ENCODE peak calls at places on chromosomes 16 and 17, in seven cellular contexts. One of them, this sample, is unnamed.

GRCh38 chr16:58025351-58026138 is at the start of gene MMP15:
- DNase-seq in ovary: peak
- DNase-seq in psoas muscle: peak
- DNase-seq in A673: peak
- DNase-seq in uterus: peak
- DNase-seq in fibroblast of mammary gland: peak
- DNase-seq in cardiac muscle cell: peak
- DNase-seq in this sample: peak

GRCh38 chr16:12159028-12159427 is 182.5 kb downstream of the SNX29 start:
- DNase-seq in ovary: no peak
- DNase-seq in psoas muscle: no peak
- DNase-seq in A673: no peak
- DNase-seq in uterus: no peak
- DNase-seq in fibroblast of mammary gland: no peak
- DNase-seq in cardiac muscle cell: no peak
- DNase-seq in this sample: no peak

GRCh38 chr17:47099451-47099986 is 89.6 kb downstream of the CDC27 start:
- DNase-seq in ovary: no peak
- DNase-seq in psoas muscle: no peak
- DNase-seq in A673: no peak
- DNase-seq in uterus: no peak
- DNase-seq in fibroblast of mammary gland: no peak
- DNase-seq in cardiac muscle cell: no peak
- DNase-seq in this sample: no peak

GRCh38 chr17:35934760-35935159 is 4.2 kb upstream of the RDM1 start:
- DNase-seq in ovary: no peak
- DNase-seq in psoas muscle: no peak
- DNase-seq in A673: no peak
- DNase-seq in uterus: peak
- DNase-seq in fibroblast of mammary gland: peak
- DNase-seq in cardiac muscle cell: peak
- DNase-seq in this sample: no peak

GRCh38 chr16:5918553-5919127 is 821.0 kb upstream of the EEF2KMT start:
- DNase-seq in ovary: no peak
- DNase-seq in psoas muscle: no peak
- DNase-seq in A673: no peak
- DNase-seq in uterus: no peak
- DNase-seq in fibroblast of mammary gland: no peak
- DNase-seq in cardiac muscle cell: no peak
- DNase-seq in this sample: no peak

GRCh38 chr16:10078541-10078949 is 103.7 kb downstream of the GRIN2A start:
- DNase-seq in ovary: no peak
- DNase-seq in psoas muscle: no peak
- DNase-seq in A673: no peak
- DNase-seq in uterus: no peak
- DNase-seq in fibroblast of mammary gland: no peak
- DNase-seq in cardiac muscle cell: no peak
- DNase-seq in this sample: no peak

GRCh38 chr17:76414334-76415295 is 30.2 kb downstream of the SPHK1 start:
- DNase-seq in ovary: peak
- DNase-seq in psoas muscle: peak
- DNase-seq in A673: peak
- DNase-seq in uterus: peak
- DNase-seq in fibroblast of mammary gland: peak
- DNase-seq in cardiac muscle cell: peak
- DNase-seq in this sample: peak

GRCh38 chr17:79943354-79944241 is 92.1 kb downstream of the TBC1D16 start:
- DNase-seq in ovary: no peak
- DNase-seq in psoas muscle: peak
- DNase-seq in A673: no peak
- DNase-seq in uterus: peak
- DNase-seq in fibroblast of mammary gland: no peak
- DNase-seq in cardiac muscle cell: no peak
- DNase-seq in this sample: no peak

GRCh38 chr16:13702614-13703013 is 217.3 kb upstream of the ERCC4 start:
- DNase-seq in ovary: no peak
- DNase-seq in psoas muscle: no peak
- DNase-seq in A673: no peak
- DNase-seq in uterus: no peak
- DNase-seq in fibroblast of mammary gland: no peak
- DNase-seq in cardiac muscle cell: no peak
- DNase-seq in this sample: no peak

GRCh38 chr17:7842950-7843535 is 9.0 kb downstream of the KDM6B start:
- DNase-seq in ovary: peak
- DNase-seq in psoas muscle: peak
- DNase-seq in A673: no peak
- DNase-seq in uterus: peak
- DNase-seq in fibroblast of mammary gland: peak
- DNase-seq in cardiac muscle cell: peak
- DNase-seq in this sample: peak

GRCh38 chr17:49508061-49508865 is 13.2 kb downstream of the NGFR start:
- DNase-seq in ovary: no peak
- DNase-seq in psoas muscle: no peak
- DNase-seq in A673: no peak
- DNase-seq in uterus: no peak
- DNase-seq in fibroblast of mammary gland: peak
- DNase-seq in cardiac muscle cell: peak
- DNase-seq in this sample: no peak

GRCh38 chr16:20898938-20899502 is 1.1 kb downstream of the DCUN1D3 start:
- DNase-seq in ovary: no peak
- DNase-seq in psoas muscle: no peak
- DNase-seq in A673: no peak
- DNase-seq in uterus: no peak
- DNase-seq in fibroblast of mammary gland: peak
- DNase-seq in cardiac muscle cell: peak
- DNase-seq in this sample: peak

GRCh38 chr17:63946440-63947363 is 14.6 kb upstream of the CD79B start:
- DNase-seq in ovary: peak
- DNase-seq in psoas muscle: peak
- DNase-seq in A673: peak
- DNase-seq in uterus: no peak
- DNase-seq in fibroblast of mammary gland: peak
- DNase-seq in cardiac muscle cell: peak
- DNase-seq in this sample: peak

GRCh38 chr16:28603381-28604185 is 6.3 kb downstream of the SULT1A1 start:
- DNase-seq in ovary: no peak
- DNase-seq in psoas muscle: no peak
- DNase-seq in A673: no peak
- DNase-seq in uterus: no peak
- DNase-seq in fibroblast of mammary gland: no peak
- DNase-seq in cardiac muscle cell: no peak
- DNase-seq in this sample: no peak

GRCh38 chr17:49583889-49584288 is 8.2 kb downstream of the NXPH3 start:
- DNase-seq in ovary: no peak
- DNase-seq in psoas muscle: no peak
- DNase-seq in A673: no peak
- DNase-seq in uterus: no peak
- DNase-seq in fibroblast of mammary gland: no peak
- DNase-seq in cardiac muscle cell: no peak
- DNase-seq in this sample: no peak

GRCh38 chr17:56499799-56500388 is 93.6 kb upstream of the NOG start:
- DNase-seq in ovary: no peak
- DNase-seq in psoas muscle: no peak
- DNase-seq in A673: peak
- DNase-seq in uterus: no peak
- DNase-seq in fibroblast of mammary gland: peak
- DNase-seq in cardiac muscle cell: peak
- DNase-seq in this sample: peak

GRCh38 chr16:80100186-80100585 is 440.6 kb upstream of the DYNLRB2 start:
- DNase-seq in ovary: no peak
- DNase-seq in psoas muscle: no peak
- DNase-seq in A673: no peak
- DNase-seq in uterus: no peak
- DNase-seq in fibroblast of mammary gland: no peak
- DNase-seq in cardiac muscle cell: no peak
- DNase-seq in this sample: no peak

GRCh38 chr16:80100846-80101451 is 439.8 kb upstream of the DYNLRB2 start:
- DNase-seq in ovary: no peak
- DNase-seq in psoas muscle: no peak
- DNase-seq in A673: no peak
- DNase-seq in uterus: no peak
- DNase-seq in fibroblast of mammary gland: no peak
- DNase-seq in cardiac muscle cell: no peak
- DNase-seq in this sample: no peak

GRCh38 chr16:80107900-80108299 is 432.9 kb upstream of the DYNLRB2 start:
- DNase-seq in ovary: no peak
- DNase-seq in psoas muscle: no peak
- DNase-seq in A673: no peak
- DNase-seq in uterus: no peak
- DNase-seq in fibroblast of mammary gland: peak
- DNase-seq in cardiac muscle cell: no peak
- DNase-seq in this sample: no peak

GRCh38 chr16:80103463-80103862 is 437.3 kb upstream of the DYNLRB2 start:
- DNase-seq in ovary: no peak
- DNase-seq in psoas muscle: no peak
- DNase-seq in A673: no peak
- DNase-seq in uterus: no peak
- DNase-seq in fibroblast of mammary gland: no peak
- DNase-seq in cardiac muscle cell: no peak
- DNase-seq in this sample: no peak

DNA sequence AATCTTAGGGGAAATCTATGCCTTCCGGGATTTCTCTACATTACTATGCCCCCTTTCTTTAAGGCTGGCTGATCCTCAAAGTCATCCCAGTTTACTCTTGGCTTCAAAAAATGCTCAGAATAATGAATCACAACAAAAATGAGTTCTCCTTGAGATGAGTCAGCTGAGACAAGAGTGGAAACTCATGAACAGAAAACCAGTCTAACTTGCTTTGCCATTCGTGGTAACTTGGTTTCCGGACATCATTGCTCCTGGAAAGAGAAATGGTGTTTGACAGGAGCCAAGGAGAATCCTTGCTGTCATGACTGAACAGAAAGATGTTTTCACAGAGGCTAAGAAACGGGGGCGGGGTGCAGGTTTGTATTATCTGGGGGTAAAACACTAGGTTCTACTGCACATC is 435.6 kb upstream of the DYNLRB2 start:
- DNase-seq in ovary: no peak
- DNase-seq in psoas muscle: no peak
- DNase-seq in A673: no peak
- DNase-seq in uterus: no peak
- DNase-seq in fibroblast of mammary gland: peak
- DNase-seq in cardiac muscle cell: no peak
- DNase-seq in this sample: no peak
- TF ChIP-seq CTCF in ovary: no peak
- TF ChIP-seq CTCF in psoas muscle: no peak
- TF ChIP-seq CTCF in A673: no peak
- TF ChIP-seq CTCF in uterus: no peak
- TF ChIP-seq CTCF in fibroblast of mammary gland: no peak
- TF ChIP-seq CTCF in cardiac muscle cell: no peak
- TF ChIP-seq CTCF in this sample: no peak

GRCh38 chr17:82193520-82194236 is 19.0 kb downstream of the CCDC57 start:
- DNase-seq in ovary: no peak
- DNase-seq in psoas muscle: no peak
- DNase-seq in A673: no peak
- DNase-seq in uterus: no peak
- DNase-seq in fibroblast of mammary gland: no peak
- DNase-seq in cardiac muscle cell: no peak
- DNase-seq in this sample: no peak
- H3K4me3 ChIP-seq in ovary: no peak
- H3K4me3 ChIP-seq in psoas muscle: peak
- H3K4me3 ChIP-seq in A673: no peak
- H3K4me3 ChIP-seq in uterus: no peak
- H3K4me3 ChIP-seq in fibroblast of mammary gland: no peak
- H3K4me3 ChIP-seq in cardiac muscle cell: no peak
- H3K4me3 ChIP-seq in this sample: no peak

DNA sequence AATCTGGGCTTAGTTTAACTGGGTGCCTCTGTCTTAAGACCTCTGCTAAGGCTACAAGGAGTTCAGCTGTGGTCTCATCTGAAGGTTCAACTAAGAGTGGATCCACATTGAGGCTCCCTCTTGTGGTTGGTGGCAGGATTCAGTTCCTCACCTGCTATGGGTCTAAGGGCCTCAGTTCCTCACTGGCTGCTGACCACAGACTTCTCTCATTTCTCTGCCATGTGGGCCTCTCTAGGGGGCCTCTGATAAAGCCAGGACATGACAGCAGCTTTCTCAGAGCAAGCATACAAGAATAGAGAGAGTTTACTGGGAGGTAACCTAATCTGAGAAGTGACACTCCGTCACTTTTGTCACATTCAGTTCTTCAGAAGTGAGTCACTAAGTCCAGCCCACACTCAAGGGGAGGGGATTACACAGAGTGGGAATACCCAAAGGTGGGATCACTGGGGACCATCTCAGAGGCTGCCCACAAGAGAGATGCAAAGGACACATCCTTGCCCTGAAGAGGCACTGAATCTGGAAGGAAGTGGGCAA is 19.2 kb upstream of the ABAT start:
- DNase-seq in ovary: no peak
- DNase-seq in psoas muscle: no peak
- DNase-seq in A673: peak
- DNase-seq in uterus: no peak
- DNase-seq in fibroblast of mammary gland: peak
- DNase-seq in cardiac muscle cell: peak
- DNase-seq in this sample: peak
- TF ChIP-seq CTCF in ovary: no peak
- TF ChIP-seq CTCF in psoas muscle: no peak
- TF ChIP-seq CTCF in A673: peak
- TF ChIP-seq CTCF in uterus: peak
- TF ChIP-seq CTCF in fibroblast of mammary gland: peak
- TF ChIP-seq CTCF in cardiac muscle cell: peak
- TF ChIP-seq CTCF in this sample: peak

GRCh38 chr17:61216066-61216465 is 183.6 kb upstream of the TBX2 start:
- DNase-seq in ovary: no peak
- DNase-seq in psoas muscle: no peak
- DNase-seq in A673: no peak
- DNase-seq in uterus: no peak
- DNase-seq in fibroblast of mammary gland: no peak
- DNase-seq in cardiac muscle cell: no peak
- DNase-seq in this sample: no peak

GRCh38 chr17:61209524-61209923 is 190.1 kb upstream of the TBX2 start:
- DNase-seq in ovary: no peak
- DNase-seq in psoas muscle: no peak
- DNase-seq in A673: no peak
- DNase-seq in uterus: no peak
- DNase-seq in fibroblast of mammary gland: no peak
- DNase-seq in cardiac muscle cell: no peak
- DNase-seq in this sample: no peak

GRCh38 chr17:61211233-61211632 is 188.4 kb upstream of the TBX2 start:
- DNase-seq in ovary: no peak
- DNase-seq in psoas muscle: no peak
- DNase-seq in A673: no peak
- DNase-seq in uterus: no peak
- DNase-seq in fibroblast of mammary gland: no peak
- DNase-seq in cardiac muscle cell: no peak
- DNase-seq in this sample: no peak

GRCh38 chr17:61214753-61215152 is 184.9 kb upstream of the TBX2 start:
- DNase-seq in ovary: no peak
- DNase-seq in psoas muscle: no peak
- DNase-seq in A673: no peak
- DNase-seq in uterus: no peak
- DNase-seq in fibroblast of mammary gland: no peak
- DNase-seq in cardiac muscle cell: no peak
- DNase-seq in this sample: no peak

DNA sequence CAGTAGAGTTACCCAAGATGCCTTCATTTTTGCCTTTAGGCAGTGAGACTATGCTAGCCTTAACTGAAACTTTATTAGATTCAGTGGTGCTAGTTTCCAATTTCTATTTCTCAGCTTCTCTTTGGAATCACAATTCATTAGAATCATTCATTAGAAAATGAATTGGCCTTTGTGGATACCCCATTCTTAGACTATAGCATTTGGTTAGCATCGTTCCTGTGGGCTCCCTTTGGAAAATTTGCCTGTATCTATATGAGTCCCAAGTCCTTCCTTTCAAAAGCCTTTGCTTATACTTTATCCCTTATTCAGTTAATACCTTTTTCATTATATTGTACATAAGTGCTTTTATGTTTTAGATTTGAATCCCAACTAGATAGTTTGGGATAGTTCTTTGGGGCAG is 187.0 kb upstream of the TBX2 start:
- DNase-seq in ovary: no peak
- DNase-seq in psoas muscle: no peak
- DNase-seq in A673: no peak
- DNase-seq in uterus: no peak
- DNase-seq in fibroblast of mammary gland: no peak
- DNase-seq in cardiac muscle cell: no peak
- DNase-seq in this sample: no peak
- H3K4me3 ChIP-seq in ovary: no peak
- H3K4me3 ChIP-seq in psoas muscle: no peak
- H3K4me3 ChIP-seq in A673: no peak
- H3K4me3 ChIP-seq in uterus: no peak
- H3K4me3 ChIP-seq in fibroblast of mammary gland: no peak
- H3K4me3 ChIP-seq in cardiac muscle cell: no peak
- H3K4me3 ChIP-seq in this sample: no peak